ENCODE peak calls at places on chromosome 14, in eight cellular contexts. L is PC-9, N is NB4, O is Calu3, B is heart right ventricle, Z is ovary, X is astrocyte of the spinal cord, Y is GM10248. Q is an unnamed sample.

GRCh38 chr14:68199465-68200145 is 380.0 kb downstream of the RAD51B start:
- DNase-seq in L (no peak), N (no peak), O (no peak), B (peak), Z (peak), X (peak), Y (no peak), Q (no peak)

GRCh38 chr14:64855732-64856527 is 23.8 kb downstream of the SPTB start:
- DNase-seq in L (no peak), N (peak), O (no peak), B (no peak), Z (no peak), X (no peak), Y (no peak), Q (no peak)

GRCh38 chr14:104708606-104709268 is 15.3 kb upstream of the ADSS1 start:
- DNase-seq in L (no peak), N (peak), O (peak), B (peak), Z (peak), X (peak), Y (peak), Q (peak)

GRCh38 chr14:56555921-56556570 is 23.6 kb upstream of the TMEM260 start:
- DNase-seq in L (peak), N (peak), O (no peak), B (no peak), Z (no peak), X (peak), Y (peak), Q (peak)

GRCh38 chr14:85535916-85536834 is 6.2 kb downstream of the FLRT2 start:
- DNase-seq in L (no peak), N (peak), O (no peak), B (no peak), Z (no peak), X (peak), Y (no peak), Q (no peak)

GRCh38 chr14:104436741-104437701 is 142.5 kb upstream of the C14orf180 start:
- DNase-seq in L (no peak), N (no peak), O (peak), B (peak), Z (no peak), X (no peak), Y (peak), Q (peak)

GRCh38 chr14:64806202-64806861 is 73.4 kb downstream of the SPTB start:
- DNase-seq in L (peak), N (no peak), O (peak), B (no peak), Z (no peak), X (peak), Y (no peak), Q (no peak)

GRCh38 chr14:61296707-61297502 is 15.8 kb upstream of the TMEM30B start:
- DNase-seq in L (peak), N (peak), O (peak), B (no peak), Z (no peak), X (peak), Y (peak), Q (peak)

GRCh38 chr14:36519431-36520321 is at the start of gene NKX2-1:
- DNase-seq in L (no peak), N (peak), O (peak), B (no peak), Z (no peak), X (no peak), Y (peak), Q (peak)

GRCh38 chr14:75794615-75795038 is 133.6 kb downstream of the TTLL5 start:
- DNase-seq in L (no peak), N (no peak), O (no peak), B (no peak), Z (no peak), X (peak), Y (no peak), Q (no peak)

GRCh38 chr14:60648934-60649814 is at the start of gene SIX1:
- DNase-seq in L (peak), N (peak), O (peak), B (peak), Z (peak), X (peak), Y (peak), Q (peak)

GRCh38 chr14:32509632-32510187 is 180.6 kb downstream of the AKAP6 start:
- DNase-seq in L (no peak), N (no peak), O (peak), B (no peak), Z (peak), X (peak), Y (no peak), Q (no peak)

GRCh38 chr14:55807059-55807499 is 227.1 kb downstream of the KTN1 start:
- DNase-seq in L (peak), N (no peak), O (peak), B (peak), Z (peak), X (peak), Y (no peak), Q (no peak)

GRCh38 chr14:42420071-42420470 is 813.4 kb downstream of the LRFN5 start:
- DNase-seq in L (no peak), N (no peak), O (no peak), B (no peak), Z (no peak), X (no peak), Y (no peak), Q (no peak)

GRCh38 chr14:92933481-92933880 is 10.5 kb downstream of the CHGA start:
- DNase-seq in L (no peak), N (no peak), O (no peak), B (no peak), Z (no peak), X (no peak), Y (no peak), Q (no peak)

GRCh38 chr14:60878121-60878520 is 102.8 kb downstream of the TRMT5 start:
- DNase-seq in L (no peak), N (no peak), O (no peak), B (no peak), Z (no peak), X (no peak), Y (no peak), Q (no peak)

GRCh38 chr14:63273717-63274673 is 44.7 kb downstream of the GPHB5 start:
- DNase-seq in L (no peak), N (no peak), O (no peak), B (no peak), Z (no peak), X (no peak), Y (no peak), Q (no peak)

GRCh38 chr14:56284641-56285040 is 166.4 kb downstream of the PELI2 start:
- DNase-seq in L (no peak), N (no peak), O (no peak), B (no peak), Z (no peak), X (no peak), Y (no peak), Q (no peak)

GRCh38 chr14:101137234-101137633 is 233.7 kb upstream of the RTL1 start:
- DNase-seq in L (no peak), N (no peak), O (no peak), B (no peak), Z (no peak), X (no peak), Y (no peak), Q (no peak)

GRCh38 chr14:48373993-48374392 is 698.6 kb upstream of the MDGA2 start:
- DNase-seq in L (no peak), N (no peak), O (no peak), B (no peak), Z (no peak), X (no peak), Y (no peak), Q (no peak)

DNA sequence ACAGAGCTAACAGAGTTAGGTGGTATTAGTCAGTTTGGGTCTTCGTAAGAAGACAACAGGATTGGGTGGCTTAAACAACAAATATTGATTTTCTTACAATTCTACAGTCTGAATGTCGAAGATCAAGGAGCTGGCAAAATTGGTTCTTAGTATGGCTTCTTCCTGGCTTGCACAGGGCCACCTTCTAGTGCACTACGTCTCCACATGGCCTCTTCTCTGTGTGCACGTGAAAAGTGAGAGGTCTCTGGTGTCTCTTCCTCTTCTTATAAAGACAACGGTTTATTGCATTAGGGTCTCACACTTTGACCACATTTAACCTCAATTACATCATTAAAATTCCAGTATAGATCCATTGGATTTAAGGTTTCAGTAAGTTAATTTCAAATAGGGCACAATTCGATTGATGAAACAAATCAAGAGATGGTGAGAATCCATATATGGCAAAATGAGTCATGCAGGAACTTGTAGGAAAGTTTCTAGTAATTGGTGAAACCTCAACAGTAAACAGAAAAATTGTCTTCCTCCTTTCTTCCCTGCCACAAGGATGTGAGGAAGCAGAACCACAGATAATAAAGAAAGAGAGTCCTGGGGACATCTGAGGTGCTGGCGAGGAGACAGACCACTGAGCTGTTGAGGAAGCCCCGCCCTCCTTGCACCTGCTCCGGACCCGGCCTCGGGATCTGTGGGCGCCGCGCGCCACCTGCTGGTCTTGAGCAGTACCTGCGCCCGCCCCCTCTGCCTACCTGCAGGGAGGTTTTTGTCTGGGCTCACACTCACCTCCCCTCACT is 846.7 kb downstream of the TMEM121 start:
- DNase-seq in L (peak), N (peak), O (peak), B (peak), Z (peak), X (no peak), Y (peak), Q (peak)
- TF ChIP-seq CTCF in L (peak), N (peak), O (peak), B (peak), Z (no peak), X (no peak), Y (peak), Q (peak)

GRCh38 chr14:71398450-71398849 is 491.2 kb downstream of the PCNX1 start:
- DNase-seq in L (no peak), N (no peak), O (no peak), B (no peak), Z (no peak), X (no peak), Y (no peak), Q (no peak)
- TF ChIP-seq CTCF in L (no peak), N (no peak), O (no peak), B (no peak), Z (no peak), X (no peak), Y (no peak), Q (no peak)

GRCh38 chr14:53153702-53154112 is 584 bp upstream of the DDHD1 start:
- DNase-seq in L (no peak), N (peak), O (no peak), B (no peak), Z (no peak), X (no peak), Y (no peak), Q (no peak)

GRCh38 chr14:53151523-53151866 is 1.6 kb downstream of the DDHD1 start:
- DNase-seq in L (no peak), N (no peak), O (no peak), B (no peak), Z (no peak), X (peak), Y (no peak), Q (no peak)

GRCh38 chr14:53152909-53153701 is at the start of gene DDHD1:
- DNase-seq in L (no peak), N (peak), O (peak), B (peak), Z (peak), X (peak), Y (peak), Q (peak)

GRCh38 chr14:53152627-53152908 is 555 bp downstream of the DDHD1 start:
- DNase-seq in L (no peak), N (no peak), O (no peak), B (no peak), Z (no peak), X (no peak), Y (no peak), Q (peak)

GRCh38 chr14:53151867-53152626 is 1.1 kb downstream of the DDHD1 start:
- DNase-seq in L (no peak), N (peak), O (peak), B (peak), Z (peak), X (peak), Y (peak), Q (peak)
- TF ChIP-seq CTCF in L (no peak), N (no peak), O (no peak), B (peak), Z (no peak), X (no peak), Y (peak), Q (no peak)

GRCh38 chr14:74491952-74492351 is 1.2 kb downstream of the NPC2 start:
- DNase-seq in L (peak), N (peak), O (no peak), B (no peak), Z (no peak), X (peak), Y (no peak), Q (no peak)
- TF ChIP-seq CTCF in L (peak), N (peak), O (no peak), B (peak), Z (no peak), X (peak), Y (peak), Q (peak)

DNA sequence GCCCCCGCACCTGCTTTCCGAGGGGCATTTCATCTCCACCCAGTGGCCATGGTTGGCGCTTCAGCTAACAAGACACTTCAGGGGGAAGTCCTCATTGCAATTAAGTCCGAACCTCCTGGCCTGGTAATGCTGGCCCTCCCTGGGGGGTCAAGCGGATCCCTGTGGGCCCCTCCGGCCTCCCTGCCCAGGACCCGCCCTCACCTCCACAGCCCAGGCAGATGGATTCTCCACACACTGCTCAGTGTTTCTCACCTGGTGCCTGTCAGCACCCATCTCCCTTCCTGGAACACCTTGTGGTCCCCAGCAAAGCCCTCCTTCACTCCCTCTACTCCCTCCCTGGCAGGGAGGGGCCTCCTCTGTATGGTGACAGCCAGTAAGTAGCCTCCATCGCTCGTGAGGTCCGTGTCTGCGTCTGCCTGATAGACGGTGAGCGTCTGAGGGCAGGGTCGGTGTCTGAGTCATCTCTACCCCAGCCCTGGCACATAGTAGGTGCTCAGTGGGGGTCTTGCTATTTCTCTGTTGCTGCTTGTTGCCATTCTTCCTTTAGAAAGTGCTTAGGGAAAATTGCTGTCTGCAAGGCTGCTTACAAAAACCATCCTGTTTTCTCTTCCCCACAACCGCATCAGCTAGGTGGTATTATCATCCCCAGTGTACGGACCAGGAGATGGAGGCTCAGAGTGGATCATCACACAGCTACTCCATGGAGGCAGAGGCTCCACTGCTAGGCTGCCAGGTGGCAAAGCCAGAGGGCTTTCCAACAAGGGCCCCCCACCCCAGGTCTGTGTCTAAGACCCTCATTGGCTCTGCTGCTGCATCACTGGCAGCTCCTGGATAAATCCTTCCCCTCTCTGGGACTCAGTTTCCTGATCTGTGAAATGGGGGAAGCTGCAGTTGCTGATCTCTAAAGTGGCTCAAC is 39.7 kb upstream of the EML1 start:
- DNase-seq in L (no peak), N (no peak), O (no peak), B (no peak), Z (no peak), X (no peak), Y (no peak), Q (no peak)
- TF ChIP-seq CTCF in L (no peak), N (no peak), O (no peak), B (no peak), Z (no peak), X (peak), Y (no peak), Q (no peak)

DNA sequence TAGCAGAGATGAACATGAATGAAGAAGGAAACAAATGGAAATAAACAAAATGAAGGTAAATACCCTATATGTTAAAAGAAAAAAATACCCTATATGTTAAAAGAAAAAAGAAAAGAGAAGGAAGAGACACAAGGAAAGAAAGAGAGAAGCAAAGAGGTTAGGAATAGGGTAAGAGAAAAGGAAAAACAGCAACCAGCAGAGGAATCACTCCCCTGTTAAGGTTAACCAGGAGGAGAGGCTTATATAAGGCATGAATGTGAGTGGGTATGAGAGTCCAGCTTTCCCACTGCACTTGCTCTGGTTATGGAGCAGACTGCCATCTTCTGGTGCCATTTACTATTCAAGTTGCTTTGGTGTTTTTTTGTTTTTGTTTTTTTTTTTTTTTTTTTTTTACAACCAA is 3.1 kb downstream of the PPP1R3E start:
- DNase-seq in L (peak), N (peak), O (no peak), B (no peak), Z (no peak), X (peak), Y (no peak), Q (no peak)
- TF ChIP-seq CTCF in L (peak), N (no peak), O (no peak), B (peak), Z (no peak), X (peak), Y (peak), Q (no peak)

Q was measured in GM13976.